ENCODE peak calls at places on chromosomes 7 and 10, in seven cellular contexts. A is AG04450, J is PC-3, C is brain microvascular endothelial cell, U is spleen, V is Caco-2, T is mammary epithelial cell. G is an unnamed sample. For H3K27me3, the result is how much of the 10 kb centered on the place peaks cover.

GRCh38 chr10:997266-998022 is 9.2 kb downstream of the GTPBP4 start:
- DNase-seq in A (no peak), J (no peak), C (no peak), U (no peak), V (peak), T (no peak), G (no peak)

GRCh38 chr10:16583382-16583781 is 61.7 kb upstream of the C1QL3 start:
- DNase-seq in A (no peak), J (no peak), C (no peak), U (no peak), V (no peak), T (no peak), G (no peak)

GRCh38 chr10:34731885-34732701 is 83.0 kb downstream of the PARD3 start:
- DNase-seq in A (no peak), J (peak), C (peak), U (no peak), V (no peak), T (peak), G (peak)

GRCh38 chr7:153392726-153393125 is 633.2 kb downstream of the ACTR3B start:
- DNase-seq in A (no peak), J (no peak), C (no peak), U (no peak), V (no peak), T (no peak), G (no peak)

GRCh38 chr10:3580565-3580964 is 204.4 kb downstream of the KLF6 start:
- DNase-seq in A (no peak), J (no peak), C (no peak), U (no peak), V (no peak), T (no peak), G (no peak)

GRCh38 chr7:107953924-107954303 is 49.0 kb downstream of the LAMB1 start:
- DNase-seq in A (no peak), J (peak), C (no peak), U (no peak), V (peak), T (no peak), G (no peak)

GRCh38 chr10:98240524-98240923 is 27.5 kb downstream of the LOXL4 start:
- DNase-seq in A (no peak), J (no peak), C (no peak), U (no peak), V (no peak), T (no peak), G (no peak)

GRCh38 chr7:154792436-154793055 is 210.4 kb downstream of the PAXIP1 start:
- DNase-seq in A (no peak), J (no peak), C (no peak), U (no peak), V (no peak), T (no peak), G (no peak)

GRCh38 chr10:79260803-79261740 is 86.2 kb upstream of the PPIF start:
- DNase-seq in A (peak), J (no peak), C (no peak), U (no peak), V (peak), T (no peak), G (no peak)

GRCh38 chr7:120185940-120186682 is 86.9 kb upstream of the KCND2 start:
- DNase-seq in A (no peak), J (no peak), C (no peak), U (no peak), V (no peak), T (no peak), G (no peak)

GRCh38 chr7:133330085-133330484 is 77.2 kb downstream of the EXOC4 start:
- DNase-seq in A (no peak), J (no peak), C (no peak), U (no peak), V (no peak), T (no peak), G (no peak)

GRCh38 chr10:100510533-100511308 is 8.9 kb downstream of the SEC31B start:
- DNase-seq in A (no peak), J (peak), C (no peak), U (no peak), V (no peak), T (peak), G (peak)

GRCh38 chr7:130297628-130298027 is 4.7 kb downstream of the CPA4 start:
- DNase-seq in A (no peak), J (no peak), C (no peak), U (no peak), V (no peak), T (no peak), G (no peak)

GRCh38 chr10:110076559-110077318 is 69.0 kb downstream of the ADD3 start:
- DNase-seq in A (no peak), J (peak), C (peak), U (no peak), V (peak), T (peak), G (peak)

GRCh38 chr10:69407621-69408301 is 9.0 kb downstream of the TACR2 start:
- DNase-seq in A (no peak), J (peak), C (no peak), U (peak), V (peak), T (no peak), G (no peak)

GRCh38 chr10:69409968-69410367 is 6.8 kb downstream of the TACR2 start:
- DNase-seq in A (no peak), J (no peak), C (no peak), U (peak), V (no peak), T (no peak), G (no peak)

GRCh38 chr10:69410487-69410886 is 6.2 kb downstream of the TACR2 start:
- DNase-seq in A (no peak), J (no peak), C (no peak), U (peak), V (no peak), T (no peak), G (no peak)

GRCh38 chr10:69408318-69409175 is 8.2 kb downstream of the TACR2 start:
- DNase-seq in A (peak), J (peak), C (peak), U (peak), V (peak), T (peak), G (peak)

GRCh38 chr10:69409176-69409495 is 7.6 kb downstream of the TACR2 start:
- DNase-seq in A (no peak), J (no peak), C (no peak), U (no peak), V (no peak), T (no peak), G (no peak)
- H3K4me3 ChIP-seq in A (peak), J (peak), C (peak), U (peak), V (peak), T (no peak), G (peak)

DNA sequence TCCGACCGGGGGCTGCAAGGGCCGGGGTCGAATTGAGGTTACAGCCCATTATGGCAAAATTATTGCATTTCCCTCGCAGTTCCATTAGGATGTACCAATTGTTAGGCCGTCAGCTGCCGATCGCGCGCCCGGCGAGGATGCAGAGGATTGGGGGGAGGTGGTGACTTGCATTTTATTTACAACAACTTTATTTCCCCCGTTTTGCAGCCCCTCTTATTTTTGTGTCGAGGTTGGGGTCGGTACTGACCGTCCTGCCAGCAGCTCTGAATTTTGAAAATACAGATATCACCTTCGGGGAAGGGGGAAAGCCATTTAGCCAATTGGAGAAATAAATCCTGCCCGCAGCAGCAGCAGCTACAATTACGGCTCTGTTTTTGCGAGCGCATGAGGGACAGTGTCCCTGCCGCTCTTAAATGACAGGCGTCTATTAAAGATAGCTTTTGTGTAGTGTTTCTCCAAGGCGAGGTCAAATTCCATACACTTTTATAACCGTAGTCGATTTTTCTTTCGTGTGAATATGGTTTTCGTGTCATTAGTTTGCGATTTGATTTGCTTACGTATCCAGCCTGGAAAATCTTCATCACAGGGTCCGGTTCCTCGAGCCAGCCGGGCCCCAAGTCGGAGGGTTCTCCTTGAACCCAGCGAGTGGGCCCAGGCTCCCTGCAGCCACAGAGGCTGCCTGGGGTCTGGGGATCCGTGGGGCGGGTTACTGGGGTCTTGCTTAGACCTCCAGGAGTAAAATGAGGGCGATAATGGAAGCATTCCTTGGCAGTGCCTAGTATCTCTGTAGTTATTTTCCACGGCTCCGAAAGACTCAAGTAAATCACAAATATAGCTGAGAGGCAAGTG is 693 bp upstream of the HOXA5 start:
- DNase-seq in A (no peak), J (no peak), C (no peak), U (peak), V (no peak), T (peak), G (no peak)
- TF ChIP-seq CTCF in A (no peak), J (peak), C (no peak), U (no peak), V (no peak), T (no peak), G (no peak)

GRCh38 chr7:158993591-158993990 is 137.2 kb downstream of the DYNC2I1 start:
- DNase-seq in A (no peak), J (no peak), C (no peak), U (no peak), V (no peak), T (no peak), G (no peak)

GRCh38 chr7:158996214-158997109 is 140.1 kb downstream of the DYNC2I1 start:
- DNase-seq in A (no peak), J (no peak), C (no peak), U (no peak), V (no peak), T (no peak), G (no peak)

GRCh38 chr7:158994687-158995086 is 138.3 kb downstream of the DYNC2I1 start:
- DNase-seq in A (no peak), J (no peak), C (no peak), U (no peak), V (no peak), T (no peak), G (no peak)

GRCh38 chr7:158997110-158997453 is 140.7 kb downstream of the DYNC2I1 start:
- DNase-seq in A (no peak), J (no peak), C (no peak), U (no peak), V (no peak), T (no peak), G (no peak)

DNA sequence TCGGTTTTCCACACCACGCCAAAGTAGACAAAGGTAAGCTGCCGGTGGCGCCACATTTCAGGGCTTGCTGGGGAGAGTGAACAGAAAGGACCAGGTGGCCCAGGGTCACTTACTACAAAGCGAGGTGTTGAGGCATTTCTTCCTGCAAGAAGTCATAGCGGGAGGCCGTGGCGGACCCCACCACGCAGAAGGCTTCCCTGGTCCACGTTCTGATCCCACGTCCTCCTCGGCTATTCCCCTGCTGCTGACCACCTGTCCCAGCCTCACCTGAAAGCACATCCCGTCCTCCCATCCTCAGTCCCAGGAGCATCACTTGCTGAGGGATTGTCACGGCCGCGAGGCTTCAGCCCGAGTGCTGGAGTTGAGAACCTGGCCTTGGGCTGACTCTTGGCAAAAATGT is 139.2 kb downstream of the DYNC2I1 start:
- DNase-seq in A (no peak), J (no peak), C (no peak), U (no peak), V (no peak), T (no peak), G (no peak)
- H3K27me3 ChIP-seq in A (under half), J (under half), C (under half), U (half or more), V (under half), T (under half), G (under half)

GRCh38 chr7:106777666-106778299 is 87.3 kb upstream of the PIK3CG start:
- DNase-seq in A (no peak), J (no peak), C (no peak), U (no peak), V (no peak), T (no peak), G (no peak)

GRCh38 chr7:106779877-106780276 is 85.2 kb upstream of the PIK3CG start:
- DNase-seq in A (no peak), J (peak), C (no peak), U (no peak), V (peak), T (no peak), G (peak)

GRCh38 chr7:106776618-106777347 is 88.3 kb upstream of the PIK3CG start:
- DNase-seq in A (no peak), J (no peak), C (no peak), U (no peak), V (no peak), T (no peak), G (no peak)

GRCh38 chr7:106781007-106781406 is 84.1 kb upstream of the PIK3CG start:
- DNase-seq in A (no peak), J (no peak), C (no peak), U (no peak), V (no peak), T (no peak), G (no peak)

GRCh38 chr7:106778656-106779250 is 86.3 kb upstream of the PIK3CG start:
- DNase-seq in A (no peak), J (no peak), C (no peak), U (no peak), V (no peak), T (no peak), G (no peak)
- H3K4me3 ChIP-seq in A (no peak), J (no peak), C (no peak), U (no peak), V (no peak), T (no peak), G (no peak)

GRCh38 chr7:140397784-140398750 is at the start of gene SLC37A3:
- DNase-seq in A (peak), J (peak), C (peak), U (peak), V (peak), T (peak), G (peak)
- TF ChIP-seq CTCF in A (peak), J (no peak), C (peak), U (peak), V (no peak), T (no peak), G (no peak)

DNA sequence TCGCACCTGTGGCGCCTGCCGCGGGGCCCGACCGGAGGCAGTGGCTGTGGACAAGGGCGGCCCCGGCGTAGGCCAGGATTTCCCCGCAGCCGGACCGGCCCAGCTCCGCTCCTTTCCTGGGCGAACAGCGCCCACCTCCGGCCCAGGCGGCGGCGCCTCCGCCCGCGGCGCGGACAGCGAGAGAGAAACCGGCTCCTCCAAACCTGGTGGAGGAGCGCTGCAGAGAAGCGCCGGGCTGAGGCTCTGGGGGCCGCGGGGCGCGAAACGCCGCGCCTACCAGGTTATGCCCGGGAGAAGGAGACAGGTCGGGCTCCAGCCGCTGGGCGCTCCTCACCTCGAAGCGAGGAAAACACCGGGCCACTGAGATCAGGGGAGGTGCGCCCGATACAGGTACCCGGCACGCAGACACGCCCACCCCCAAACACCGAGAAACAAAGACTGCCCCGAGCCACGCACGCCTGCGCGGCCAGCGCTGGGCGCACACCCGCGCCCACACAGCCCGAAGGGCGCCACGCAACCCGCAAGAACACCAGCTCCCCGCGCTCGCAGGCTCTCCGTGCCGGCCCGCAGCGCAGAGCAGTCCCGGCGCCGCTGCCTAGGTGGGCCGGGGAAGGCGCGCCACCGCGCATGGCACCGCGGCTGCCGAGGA is 3.3 kb downstream of the GRID1 start:
- DNase-seq in A (no peak), J (no peak), C (no peak), U (peak), V (peak), T (peak), G (peak)
- H3K27me3 ChIP-seq in A (half or more), J (under half), C (half or more), U (half or more), V (under half), T (under half), G (under half)

GRCh38 chr7:19558527-19558926 is 150.3 kb downstream of the POLR1F start:
- DNase-seq in A (no peak), J (peak), C (peak), U (no peak), V (no peak), T (peak), G (no peak)
- H3K4me3 ChIP-seq in A (no peak), J (no peak), C (no peak), U (no peak), V (no peak), T (no peak), G (no peak)

DNA sequence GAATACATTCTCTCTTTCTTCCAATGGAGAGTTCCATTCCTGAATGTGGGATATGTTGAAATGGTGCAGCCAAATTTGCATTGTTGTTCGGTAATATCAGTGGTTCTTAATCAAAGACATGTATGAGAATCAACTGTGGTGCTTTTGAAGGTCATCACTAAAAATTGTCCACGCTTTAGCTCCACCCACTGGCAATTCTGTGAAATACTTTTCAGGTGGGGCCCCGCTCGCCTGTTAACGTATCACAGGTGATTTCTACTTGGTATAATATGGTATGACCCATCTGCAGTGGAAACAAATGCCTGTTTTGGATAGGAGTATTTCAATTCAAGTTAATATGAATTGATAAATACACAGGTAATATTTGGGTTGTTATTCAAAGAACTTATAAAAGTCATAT is 178.4 kb downstream of the NSUN6 start:
- DNase-seq in A (no peak), J (peak), C (no peak), U (no peak), V (no peak), T (no peak), G (no peak)
- TF ChIP-seq CTCF in A (no peak), J (peak), C (no peak), U (no peak), V (peak), T (no peak), G (no peak)